ENCODE peak calls at places on chromosomes 5 and 9, in ten cellular contexts. G is heart right ventricle; H is IMR-90; V is astrocyte of the spinal cord; J is transverse colon; Y is central memory CD4-positive, alpha-beta T cell; T is OCI-LY7; L is activated naive CD8-positive, alpha-beta T cell treated with anti-CD3 and anti-CD28 coated beads for 36 hours; R is germinal center; I is globus pallidus. Z is an unnamed sample.
A peak's percentile ranks its signal among the peaks of the same experiment; 100 is the strongest.

GRCh38 chr5:43428034-43428712 is 16.0 kb upstream of the CCL28 start:
- DNase-seq in I (no peak), L (no peak), G (no peak), R (no peak), T (no peak), J (no peak), Y (no peak), H (peak; percentile 43), V (peak; percentile 19), Z (no peak)

GRCh38 chr5:28903643-28904042 is 1865.3 kb upstream of the CDH9 start:
- DNase-seq in V (no peak), H (no peak), R (no peak), L (no peak), T (no peak), Y (no peak), J (no peak), G (no peak), I (no peak), Z (no peak)

GRCh38 chr5:142115937-142116614 is 7.5 kb downstream of the NDFIP1 start:
- DNase-seq in H (peak; percentile 79), J (no peak), L (no peak), V (peak; percentile 61), Y (no peak), R (no peak), T (no peak), G (no peak), I (no peak), Z (no peak)

GRCh38 chr9:136031741-136032638 is 63.1 kb downstream of the NACC2 start:
- DNase-seq in V (no peak), Y (no peak), I (no peak), R (no peak), H (peak; percentile 52), T (no peak), J (no peak), G (no peak), L (no peak), Z (no peak)

GRCh38 chr5:55151923-55152842 is 7.8 kb upstream of the GPX8 start:
- DNase-seq in L (no peak), R (no peak), J (no peak), I (no peak), Y (no peak), T (no peak), H (peak; percentile 84), G (no peak), V (peak; percentile 79), Z (no peak)

GRCh38 chr9:12748016-12748415 is 26.8 kb upstream of the LURAP1L start:
- DNase-seq in G (no peak), L (no peak), T (no peak), I (no peak), H (peak; percentile 84), R (no peak), V (peak; percentile 19), Y (no peak), J (no peak), Z (no peak)

GRCh38 chr9:136545065-136545965 is 533 bp downstream of the NOTCH1 start:
- DNase-seq in H (no peak), I (no peak), G (no peak), R (peak; percentile 59), Y (peak; percentile 54), V (no peak), T (peak; percentile 70), L (peak; percentile 72), J (no peak), Z (no peak)

GRCh38 chr9:71638627-71639026 is 129.7 kb downstream of the CEMIP2 start:
- DNase-seq in R (no peak), I (peak; percentile 33), T (no peak), H (no peak), Y (peak; percentile 29), L (no peak), J (peak; percentile 26), G (peak; percentile 55), V (no peak), Z (peak; percentile 37)

GRCh38 chr9:86222667-86223066 is 36.8 kb downstream of the C9orf153 start:
- DNase-seq in R (no peak), Y (no peak), G (no peak), V (no peak), J (no peak), T (no peak), H (no peak), L (no peak), I (no peak), Z (no peak)

GRCh38 chr9:111949919-111950318 is 53.3 kb downstream of the UGCG start:
- DNase-seq in G (no peak), V (no peak), T (no peak), L (no peak), R (no peak), I (no peak), J (no peak), H (peak; percentile 55), Y (no peak), Z (no peak)

GRCh38 chr5:9555961-9556360 is 10.1 kb upstream of the SEMA5A start:
- DNase-seq in V (no peak), J (no peak), G (no peak), Y (no peak), H (no peak), L (no peak), R (no peak), T (no peak), I (no peak), Z (no peak)

GRCh38 chr5:56515011-56515410 is 281.9 kb upstream of the ANKRD55 start:
- DNase-seq in Y (no peak), L (no peak), T (no peak), G (no peak), R (no peak), I (no peak), V (no peak), H (no peak), J (no peak), Z (no peak)

GRCh38 chr9:120306561-120306960 is 273.4 kb downstream of the CDK5RAP2 start:
- DNase-seq in Y (no peak), T (no peak), R (no peak), H (no peak), J (no peak), V (no peak), I (no peak), G (no peak), L (no peak), Z (no peak)

GRCh38 chr5:120463991-120464626 is at the start of gene PRR16:
- DNase-seq in V (peak; percentile 70), R (peak; percentile 46), Y (no peak), T (no peak), J (peak; percentile 13), G (peak; percentile 35), H (peak; percentile 73), I (peak; percentile 57), L (peak; percentile 52), Z (peak; percentile 49)

GRCh38 chr9:120846906-120847305 is 4.2 kb upstream of the PSMD5 start:
- DNase-seq in V (no peak), Y (no peak), H (peak; percentile 26), J (no peak), R (no peak), I (no peak), T (no peak), L (no peak), G (no peak), Z (no peak)

GRCh38 chr5:138179277-138179857 is 455 bp downstream of the KIF20A start:
- DNase-seq in Y (no peak), J (no peak), L (peak; percentile 8), T (peak; percentile 44), H (no peak), V (no peak), G (no peak), I (no peak), R (no peak), Z (no peak)

GRCh38 chr9:125343518-125344284 is 82.1 kb downstream of the GAPVD1 start:
- DNase-seq in G (peak; percentile 9), H (peak; percentile 76), T (no peak), V (peak; percentile 63), I (peak; percentile 3), L (no peak), R (no peak), J (no peak), Y (no peak), Z (no peak)

GRCh38 chr9:17688834-17689233 is 110.0 kb downstream of the SH3GL2 start:
- DNase-seq in H (no peak), G (no peak), V (no peak), I (no peak), T (no peak), L (no peak), R (no peak), Y (no peak), J (no peak), Z (no peak)

GRCh38 chr5:168291281-168291960 is at the start of gene WWC1:
- DNase-seq in I (no peak), R (peak; percentile 84), J (peak; percentile 91), H (peak; percentile 26), T (no peak), G (no peak), V (no peak), L (peak; percentile 63), Y (peak; percentile 78), Z (no peak)

GRCh38 chr5:128905225-128906110 is 59.8 kb upstream of the SLC27A6 start:
- DNase-seq in H (peak; percentile 58), L (peak; percentile 17), V (peak; percentile 58), T (peak; percentile 51), R (peak; percentile 33), G (peak; percentile 38), I (peak; percentile 54), J (peak; percentile 9), Y (peak; percentile 25), Z (no peak)

GRCh38 chr5:33309076-33309475 is 131.7 kb upstream of the TARS1 start:
- DNase-seq in I (no peak), V (no peak), R (no peak), H (no peak), L (no peak), Y (no peak), T (no peak), J (peak; percentile 38), G (no peak), Z (no peak)

GRCh38 chr9:36442710-36443109 is 42.6 kb upstream of the RNF38 start:
- DNase-seq in H (no peak), R (no peak), V (no peak), J (no peak), Y (no peak), G (no peak), I (no peak), T (no peak), L (no peak), Z (no peak)

GRCh38 chr9:96061293-96061987 is 185.9 kb downstream of the ERCC6L2 start:
- DNase-seq in G (peak; percentile 43), T (no peak), I (peak; percentile 74), H (peak; percentile 41), L (peak; percentile 19), J (no peak), V (peak; percentile 41), Y (peak; percentile 30), R (no peak), Z (no peak)

GRCh38 chr9:82546131-82546530 is 516.8 kb downstream of the RASEF start:
- DNase-seq in T (no peak), R (no peak), I (no peak), H (no peak), L (no peak), G (no peak), J (no peak), Y (no peak), V (no peak), Z (no peak)

GRCh38 chr5:133739381-133739780 is 127.0 kb upstream of the FSTL4 start:
- DNase-seq in I (no peak), L (no peak), T (no peak), H (no peak), V (no peak), G (no peak), Y (no peak), J (no peak), R (no peak), Z (no peak)

GRCh38 chr5:36150676-36151433 is 832 bp downstream of the LMBRD2 start:
- DNase-seq in T (peak; percentile 72), L (peak; percentile 68), Y (peak; percentile 16), V (peak; percentile 42), J (peak; percentile 36), R (peak; percentile 13), I (no peak), H (peak; percentile 48), G (peak; percentile 36), Z (no peak)

GRCh38 chr9:96464426-96464825 is 14.5 kb downstream of the HABP4 start:
- DNase-seq in G (no peak), V (no peak), L (no peak), H (no peak), J (no peak), T (no peak), Y (no peak), I (no peak), R (no peak), Z (no peak)

GRCh38 chr9:479316-479715 is 264.7 kb downstream of the DOCK8 start:
- DNase-seq in V (no peak), L (no peak), G (no peak), T (no peak), I (no peak), J (no peak), R (no peak), Y (no peak), H (no peak), Z (no peak)